ENCODE peak calls at places on chromosomes 3 and 15, in ten cellular contexts. K is psoas muscle; N is T-helper 17 cell; V is naive thymus-derived CD8-positive, alpha-beta T cell; Y is left cardiac atrium; O is omental fat pad; U is activated T-cell treated with anti-CD3 and anti-CD28 coated beads, Interleukin-2, amount 50 U/mL, for 72 hours; S is activated T-helper 17 cell treated with anti-CD3 and anti-CD28 coated beads, Interleukin-2, amount 50 U/mL, for 72 hours; M is natural killer cell; C is CD4-positive, alpha-beta T cell. F is an unnamed sample.

GRCh38 chr3:102018544-102018943 is 169.2 kb downstream of the NFKBIZ start:
- ATAC-seq in K (no peak), N (peak), V (peak), Y (no peak), O (no peak), U (no peak), S (no peak), M (no peak), C (no peak), F (no peak)

GRCh38 chr3:94525039-94525438 is 462.2 kb downstream of the NSUN3 start:
- ATAC-seq in K (no peak), N (no peak), V (no peak), Y (peak), O (no peak), U (no peak), S (no peak), M (no peak), C (no peak), F (no peak)

GRCh38 chr15:51334011-51334426 is 4.4 kb downstream of the CYP19A1 start:
- ATAC-seq in K (no peak), N (no peak), V (no peak), Y (no peak), O (no peak), U (no peak), S (no peak), M (no peak), C (no peak), F (no peak)

GRCh38 chr15:60179786-60180391 is 175.8 kb downstream of the FOXB1 start:
- ATAC-seq in K (peak), N (peak), V (peak), Y (no peak), O (no peak), U (peak), S (peak), M (peak), C (peak), F (no peak)

GRCh38 chr3:59803269-59803668 is 753.4 kb upstream of the CFAP20DC start:
- ATAC-seq in K (no peak), N (no peak), V (no peak), Y (no peak), O (no peak), U (no peak), S (no peak), M (no peak), C (no peak), F (no peak)

GRCh38 chr3:123683146-123683545 is 98.3 kb upstream of the HACD2 start:
- ATAC-seq in K (no peak), N (no peak), V (no peak), Y (no peak), O (no peak), U (no peak), S (no peak), M (no peak), C (no peak), F (no peak)

GRCh38 chr3:30626443-30627181 is 20.2 kb downstream of the TGFBR2 start:
- ATAC-seq in K (no peak), N (no peak), V (no peak), Y (peak), O (peak), U (no peak), S (no peak), M (no peak), C (no peak), F (no peak)

GRCh38 chr3:186070996-186071395 is 37.9 kb downstream of the ETV5 start:
- ATAC-seq in K (no peak), N (no peak), V (no peak), Y (no peak), O (no peak), U (no peak), S (no peak), M (no peak), C (no peak), F (no peak)

GRCh38 chr3:128464188-128464587 is 2.5 kb downstream of the DNAJB8 start:
- ATAC-seq in K (no peak), N (no peak), V (no peak), Y (no peak), O (no peak), U (no peak), S (no peak), M (no peak), C (no peak), F (no peak)

GRCh38 chr15:59298255-59298856 is 74.3 kb downstream of the MYO1E start:
- ATAC-seq in K (no peak), N (peak), V (no peak), Y (no peak), O (no peak), U (peak), S (peak), M (no peak), C (no peak), F (no peak)

GRCh38 chr3:170159933-170160332 is 21.6 kb downstream of the PHC3 start:
- ATAC-seq in K (no peak), N (no peak), V (no peak), Y (no peak), O (no peak), U (no peak), S (no peak), M (no peak), C (no peak), F (no peak)

GRCh38 chr15:60572462-60573214 is 93.7 kb upstream of the ICE2 start:
- ATAC-seq in K (peak), N (no peak), V (no peak), Y (no peak), O (no peak), U (peak), S (peak), M (no peak), C (no peak), F (no peak)

GRCh38 chr3:61954097-61954528 is 392.7 kb downstream of the PTPRG start:
- ATAC-seq in K (peak), N (no peak), V (no peak), Y (peak), O (no peak), U (no peak), S (no peak), M (no peak), C (no peak), F (no peak)

GRCh38 chr3:132210476-132211346 is 106.5 kb upstream of the ACP3 start:
- ATAC-seq in K (no peak), N (no peak), V (no peak), Y (peak), O (no peak), U (peak), S (no peak), M (no peak), C (no peak), F (no peak)

GRCh38 chr3:10017636-10018292 is 8.5 kb upstream of the FANCD2 start:
- ATAC-seq in K (no peak), N (no peak), V (no peak), Y (no peak), O (no peak), U (peak), S (peak), M (no peak), C (no peak), F (no peak)

GRCh38 chr15:43270676-43271306 is 4.1 kb upstream of the TGM5 start:
- ATAC-seq in K (no peak), N (peak), V (peak), Y (no peak), O (no peak), U (peak), S (no peak), M (peak), C (no peak), F (no peak)

GRCh38 chr3:27985369-27986035 is 255.9 kb upstream of the CMC1 start:
- ATAC-seq in K (no peak), N (no peak), V (no peak), Y (no peak), O (no peak), U (no peak), S (no peak), M (no peak), C (no peak), F (no peak)

GRCh38 chr15:89912674-89913396 is at the start of gene ARPIN:
- ATAC-seq in K (peak), N (no peak), V (peak), Y (peak), O (peak), U (peak), S (no peak), M (peak), C (peak), F (peak)

GRCh38 chr3:59752925-59753324 is 703.1 kb upstream of the CFAP20DC start:
- ATAC-seq in K (no peak), N (no peak), V (no peak), Y (no peak), O (no peak), U (no peak), S (no peak), M (no peak), C (no peak), F (no peak)

GRCh38 chr15:81097116-81097892 is 36.8 kb upstream of the CFAP161 start:
- ATAC-seq in K (no peak), N (no peak), V (no peak), Y (no peak), O (no peak), U (no peak), S (no peak), M (no peak), C (no peak), F (no peak)

F was measured in gastroesophageal sphincter.